ENCODE peak calls at places on chromosomes 2 and 18, in six cellular contexts. L, M, K, H, T and E are unnamed samples.

GRCh38 chr18:72868666-72869661 is 1.2 kb upstream of the NETO1 start:
- DNase-seq in L (peak; percentile 31), M (no peak), K (no peak), H (no peak), T (no peak), E (no peak)

GRCh38 chr2:119721904-119722303 is 37.8 kb upstream of the PTPN4 start:
- DNase-seq in L (no peak), M (no peak), K (no peak), H (no peak), T (no peak), E (no peak)

GRCh38 chr2:128416781-128417180 is 98.1 kb upstream of the HS6ST1 start:
- DNase-seq in L (no peak), M (no peak), K (no peak), H (no peak), T (no peak), E (no peak)

GRCh38 chr2:18991177-18992168 is 366.9 kb downstream of the OSR1 start:
- DNase-seq in L (no peak), M (peak; percentile 83), K (no peak), H (no peak), T (no peak), E (peak; percentile 44)

GRCh38 chr2:74882299-74882687 is 48.4 kb downstream of the HK2 start:
- DNase-seq in L (no peak), M (no peak), K (no peak), H (no peak), T (no peak), E (no peak)

GRCh38 chr18:12821408-12821807 is 62.6 kb downstream of the PTPN2 start:
- DNase-seq in L (no peak), M (no peak), K (no peak), H (no peak), T (no peak), E (no peak)

GRCh38 chr2:55923091-55923977 is at the start of gene EFEMP1:
- DNase-seq in L (no peak), M (peak; percentile 51), K (no peak), H (no peak), T (no peak), E (peak; percentile 68)

GRCh38 chr2:167914969-167915368 is 332.4 kb downstream of the STK39 start:
- DNase-seq in L (no peak), M (no peak), K (no peak), H (no peak), T (no peak), E (no peak)

GRCh38 chr18:49907346-49907929 is 94.1 kb upstream of the ACAA2 start:
- DNase-seq in L (no peak), M (peak; percentile 11), K (no peak), H (no peak), T (no peak), E (no peak)

GRCh38 chr2:30272761-30273573 is 41.6 kb downstream of the LBH start:
- DNase-seq in L (no peak), M (no peak), K (peak; percentile 37), H (no peak), T (no peak), E (no peak)

GRCh38 chr2:96116424-96116878 is at the start of gene ADRA2B:
- DNase-seq in L (peak; percentile 60), M (peak; percentile 76), K (no peak), H (no peak), T (peak; percentile 73), E (peak; percentile 32)

GRCh38 chr2:26740890-26741302 is 23.2 kb upstream of the SLC35F6 start:
- DNase-seq in L (no peak), M (peak; percentile 91), K (no peak), H (peak; percentile 68), T (no peak), E (no peak)

GRCh38 chr2:18445412-18446320 is 114.8 kb downstream of the RDH14 start:
- DNase-seq in L (no peak), M (no peak), K (no peak), H (no peak), T (no peak), E (no peak)

GRCh38 chr2:72008608-72009007 is 139.1 kb downstream of the CYP26B1 start:
- DNase-seq in L (no peak), M (no peak), K (no peak), H (peak; percentile 29), T (no peak), E (no peak)

GRCh38 chr2:236666646-236667204 is 97.1 kb downstream of the ACKR3 start:
- DNase-seq in L (no peak), M (no peak), K (no peak), H (no peak), T (no peak), E (no peak)